ENCODE peak calls at places on chromosomes 11 and 22, in seven cellular contexts. A is aorta, P is IMR-90, N is AG04450, W is suprapubic skin, H is pancreas, Q is sigmoid colon. Z is an unnamed sample.

GRCh38 chr11:45366839-45367238 is 80.7 kb upstream of the SYT13 start:
- DNase-seq in A (no peak), P (no peak), N (no peak), W (no peak), H (no peak), Q (no peak), Z (no peak)

GRCh38 chr22:46047841-46048595 is 71.1 kb upstream of the WNT7B start:
- DNase-seq in A (peak; percentile 82), P (no peak), N (no peak), W (peak; percentile 71), H (no peak), Q (peak; percentile 72), Z (no peak)

GRCh38 chr22:44882226-44882905 is 127.4 kb downstream of the PHF21B start:
- DNase-seq in A (no peak), P (no peak), N (no peak), W (peak; percentile 20), H (no peak), Q (peak; percentile 30), Z (no peak)

GRCh38 chr11:77400775-77401469 is 73.0 kb downstream of the PAK1 start:
- DNase-seq in A (no peak), P (no peak), N (no peak), W (no peak), H (no peak), Q (no peak), Z (no peak)

GRCh38 chr11:94956963-94957362 is 16.4 kb downstream of the CWC15 start:
- DNase-seq in A (no peak), P (no peak), N (no peak), W (no peak), H (no peak), Q (no peak), Z (no peak)

GRCh38 chr11:20038364-20038893 is 121.8 kb downstream of the DBX1 start:
- DNase-seq in A (no peak), P (no peak), N (no peak), W (no peak), H (no peak), Q (no peak), Z (no peak)

GRCh38 chr11:93570759-93571413 is 27.7 kb upstream of the SMCO4 start:
- DNase-seq in A (no peak), P (peak; percentile 62), N (no peak), W (no peak), H (peak; percentile 52), Q (no peak), Z (no peak)

GRCh38 chr11:17547932-17548331 is 873 bp downstream of the OTOG start:
- DNase-seq in A (no peak), P (no peak), N (no peak), W (no peak), H (no peak), Q (no peak), Z (no peak)

GRCh38 chr22:25751174-25751581 is 9.2 kb downstream of the MYO18B start:
- DNase-seq in A (peak; percentile 5), P (no peak), N (no peak), W (no peak), H (no peak), Q (no peak), Z (no peak)

GRCh38 chr22:50192825-50193204 is 7.1 kb downstream of the TRABD start:
- DNase-seq in A (no peak), P (no peak), N (no peak), W (no peak), H (no peak), Q (no peak), Z (no peak)

GRCh38 chr11:87083029-87083428 is 45.3 kb downstream of the TMEM135 start:
- DNase-seq in A (no peak), P (no peak), N (no peak), W (no peak), H (no peak), Q (no peak), Z (no peak)

GRCh38 chr11:69156673-69157155 is 979 bp downstream of the SMIM38 start:
- DNase-seq in A (no peak), P (peak; percentile 29), N (no peak), W (no peak), H (no peak), Q (no peak), Z (no peak)

GRCh38 chr11:134757633-134758032 is 345.6 kb upstream of the B3GAT1 start:
- DNase-seq in A (no peak), P (no peak), N (no peak), W (no peak), H (no peak), Q (no peak), Z (no peak)

GRCh38 chr22:22047266-22047665 is 64.7 kb upstream of the TOP3B start:
- DNase-seq in A (no peak), P (no peak), N (no peak), W (no peak), H (no peak), Q (no peak), Z (no peak)

GRCh38 chr22:22048981-22049531 is 66.5 kb upstream of the TOP3B start:
- DNase-seq in A (no peak), P (no peak), N (no peak), W (no peak), H (no peak), Q (no peak), Z (no peak)

GRCh38 chr22:22046370-22046769 is 63.8 kb upstream of the TOP3B start:
- DNase-seq in A (no peak), P (no peak), N (no peak), W (no peak), H (no peak), Q (no peak), Z (no peak)

GRCh38 chr22:22048318-22048942 is 65.8 kb upstream of the TOP3B start:
- DNase-seq in A (no peak), P (no peak), N (no peak), W (no peak), H (no peak), Q (no peak), Z (no peak)

GRCh38 chr22:22047776-22048175 is 65.2 kb upstream of the TOP3B start:
- DNase-seq in A (no peak), P (no peak), N (no peak), W (no peak), H (no peak), Q (no peak), Z (no peak)
- H3K27ac ChIP-seq in A (no peak overlapping the region), P (no peak overlapping the region), N (no peak overlapping the region), W (no peak overlapping the region), H (no peak overlapping the region), Q (no peak overlapping the region), Z (no peak overlapping the region)

GRCh38 chr11:63918576-63919171 is 1.7 kb upstream of the RCOR2 start:
- DNase-seq in A (no peak), P (no peak), N (no peak), W (no peak), H (no peak), Q (no peak), Z (no peak)
- H3K27ac ChIP-seq in A (peak overlapping the region; percentile 32), P (peak overlapping the region; percentile 31), N (peak overlapping the region; percentile 31), W (peak overlapping the region; percentile 75), H (peak overlapping the region; percentile 66), Q (peak overlapping the region; percentile 85), Z (no peak overlapping the region)

GRCh38 chr22:37242395-37242918 is 1.6 kb downstream of the RAC2 start:
- DNase-seq in A (peak; percentile 81), P (peak; percentile 38), N (no peak), W (peak; percentile 79), H (peak; percentile 55), Q (peak; percentile 73), Z (no peak)
- H3K27ac ChIP-seq in A (no peak overlapping the region), P (no peak overlapping the region), N (no peak overlapping the region), W (no peak overlapping the region), H (no peak overlapping the region), Q (no peak overlapping the region), Z (peak overlapping the region; percentile 54)

GRCh38 chr22:23218867-23219251 is 38.5 kb downstream of the BCR start:
- DNase-seq in A (peak; percentile 81), P (peak; percentile 62), N (no peak), W (no peak), H (peak; percentile 56), Q (no peak), Z (no peak)
- H3K27ac ChIP-seq in A (no peak overlapping the region), P (peak overlapping the region; percentile 66), N (peak overlapping the region; percentile 54), W (peak overlapping the region; percentile 46), H (peak overlapping the region; percentile 73), Q (peak overlapping the region; percentile 30), Z (no peak overlapping the region)

DNA sequence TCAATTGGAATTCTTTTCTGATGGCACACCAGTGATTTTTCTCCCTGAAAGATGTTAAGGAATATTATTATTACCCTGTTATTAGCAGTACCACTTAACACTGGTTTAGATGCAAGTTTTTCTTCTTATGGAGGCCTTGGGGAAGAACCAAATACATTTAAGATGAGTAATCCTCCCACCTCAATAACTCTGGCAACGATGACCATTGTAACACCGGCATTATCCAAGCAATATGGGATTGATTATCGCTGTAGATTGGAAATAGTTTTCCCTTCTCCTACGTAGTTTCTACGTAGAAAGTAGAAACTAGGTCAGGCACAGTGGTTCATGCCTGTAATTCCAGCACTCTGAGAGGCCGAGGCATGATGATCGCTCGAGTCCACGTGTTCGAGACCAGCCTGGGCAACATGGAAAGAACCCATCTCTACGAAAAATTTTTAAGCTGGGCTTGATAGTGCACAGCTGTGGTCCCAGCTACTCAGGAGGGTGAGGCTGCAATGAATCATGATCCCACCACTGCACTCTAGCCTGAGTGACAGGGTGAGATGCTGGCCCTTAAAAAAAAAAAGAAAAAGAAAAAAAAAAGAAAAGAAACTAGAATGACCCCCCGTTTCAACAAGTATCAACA is 45.5 kb downstream of the PACSIN2 start:
- DNase-seq in A (no peak), P (peak; percentile 86), N (no peak), W (peak; percentile 52), H (no peak), Q (no peak), Z (no peak)
- H3K27ac ChIP-seq in A (no peak overlapping the region), P (no peak overlapping the region), N (peak overlapping the region; percentile 23), W (peak overlapping the region; percentile 5), H (peak overlapping the region; percentile 67), Q (peak overlapping the region; percentile 75), Z (peak overlapping the region; percentile 11)